ENCODE peak calls at places on chromosome 11, in four cellular contexts. M is neural progenitor cell, Q is cardiac muscle cell, P is A549. G is an unnamed sample.

GRCh38 chr11:115222218-115222862 is 281.9 kb downstream of the CADM1 start:
- DNase-seq in M (peak; percentile 34), Q (no peak), P (peak; percentile 54), G (peak; percentile 96)

GRCh38 chr11:61004037-61004641 is 32.7 kb downstream of the CD6 start:
- DNase-seq in M (no peak), Q (no peak), P (no peak), G (no peak)

GRCh38 chr11:36774603-36775002 is 176.6 kb upstream of the RAG2 start:
- DNase-seq in M (no peak), Q (no peak), P (no peak), G (no peak)

GRCh38 chr11:16252373-16252772 is 104.0 kb downstream of the SOX6 start:
- DNase-seq in M (peak; percentile 29), Q (peak; percentile 3), P (peak; percentile 3), G (no peak)

GRCh38 chr11:9765320-9766101 is 101.6 kb downstream of the SWAP70 start:
- DNase-seq in M (peak; percentile 25), Q (peak; percentile 79), P (no peak), G (peak; percentile 23)

GRCh38 chr11:117818036-117818858 is 6.3 kb downstream of the FXYD2 start:
- DNase-seq in M (no peak), Q (no peak), P (no peak), G (peak; percentile 86)

GRCh38 chr11:83159901-83160865 is 3.3 kb downstream of the PCF11 start:
- DNase-seq in M (no peak), Q (no peak), P (no peak), G (peak; percentile 38)

GRCh38 chr11:47592970-47593369 is 1.2 kb downstream of the C1QTNF4 start:
- DNase-seq in M (no peak), Q (no peak), P (no peak), G (no peak)

GRCh38 chr11:47057374-47057773 is 119.3 kb downstream of the ARFGAP2 start:
- DNase-seq in M (peak; percentile 13), Q (no peak), P (no peak), G (no peak)

GRCh38 chr11:78030429-78031325 is 7.6 kb upstream of the KCTD14 start:
- DNase-seq in M (peak; percentile 63), Q (peak; percentile 49), P (no peak), G (no peak)

GRCh38 chr11:35526370-35526792 is 965 bp upstream of the PAMR1 start:
- DNase-seq in M (peak; percentile 39), Q (no peak), P (no peak), G (no peak)

GRCh38 chr11:111840143-111840542 is 31.2 kb downstream of the ALG9 start:
- DNase-seq in M (peak; percentile 75), Q (no peak), P (no peak), G (no peak)

GRCh38 chr11:118078972-118079411 is 2.1 kb downstream of the TMPRSS4 start:
- DNase-seq in M (no peak), Q (no peak), P (no peak), G (no peak)

GRCh38 chr11:11065396-11065795 is 207.5 kb upstream of the ZBED5 start:
- DNase-seq in M (no peak), Q (no peak), P (no peak), G (no peak)

GRCh38 chr11:74683941-74684481 is 47.2 kb downstream of the CHRDL2 start:
- DNase-seq in M (no peak), Q (no peak), P (no peak), G (no peak)

GRCh38 chr11:26227311-26227710 is 104.6 kb upstream of the ANO3 start:
- DNase-seq in M (peak; percentile 10), Q (peak; percentile 2), P (peak; percentile 2), G (peak; percentile 65)

GRCh38 chr11:106821291-106821690 is 197.0 kb downstream of the GUCY1A2 start:
- DNase-seq in M (peak; percentile 58), Q (no peak), P (no peak), G (no peak)

GRCh38 chr11:116640641-116641402 is 132.0 kb downstream of the BUD13 start:
- DNase-seq in M (no peak), Q (no peak), P (no peak), G (no peak)

GRCh38 chr11:48384670-48385069 is 18.4 kb upstream of the OR4C5 start:
- DNase-seq in M (no peak), Q (no peak), P (no peak), G (peak; percentile 3)

GRCh38 chr11:9831122-9831521 is 167.2 kb downstream of the SWAP70 start:
- DNase-seq in M (no peak), Q (no peak), P (no peak), G (no peak)

GRCh38 chr11:122186439-122187080 is 70.5 kb upstream of the BLID start:
- DNase-seq in M (no peak), Q (no peak), P (no peak), G (no peak)

GRCh38 chr11:127521413-127521812 is 520.8 kb upstream of the KIRREL3 start:
- DNase-seq in M (no peak), Q (no peak), P (no peak), G (no peak)

GRCh38 chr11:15038963-15039362 is 34.4 kb upstream of the CALCB start:
- DNase-seq in M (peak; percentile 23), Q (peak; percentile 5), P (no peak), G (no peak)

GRCh38 chr11:2653930-2654739 is 45.7 kb downstream of the KCNQ1OT1 start:
- DNase-seq in M (no peak), Q (no peak), P (no peak), G (no peak)

GRCh38 chr11:65427691-65428577 is 5.3 kb downstream of the NEAT1 start:
- DNase-seq in M (no peak), Q (no peak), P (no peak), G (peak; percentile 74)

GRCh38 chr11:67031791-67032561 is 9.0 kb downstream of the SYT12 start:
- DNase-seq in M (no peak), Q (no peak), P (no peak), G (no peak)

GRCh38 chr11:121936781-121937447 is 179.1 kb downstream of the BLID start:
- DNase-seq in M (no peak), Q (no peak), P (no peak), G (no peak)

GRCh38 chr11:36009469-36009868 is 65.6 kb downstream of the LDLRAD3 start:
- DNase-seq in M (no peak), Q (no peak), P (peak; percentile 14), G (no peak)

GRCh38 chr11:35786188-35786587 is 123.6 kb downstream of the TRIM44 start:
- DNase-seq in M (no peak), Q (no peak), P (no peak), G (no peak)

GRCh38 chr11:12269104-12269441 is 108.3 kb upstream of the PARVA start:
- DNase-seq in M (no peak), Q (no peak), P (no peak), G (no peak)

DNA sequence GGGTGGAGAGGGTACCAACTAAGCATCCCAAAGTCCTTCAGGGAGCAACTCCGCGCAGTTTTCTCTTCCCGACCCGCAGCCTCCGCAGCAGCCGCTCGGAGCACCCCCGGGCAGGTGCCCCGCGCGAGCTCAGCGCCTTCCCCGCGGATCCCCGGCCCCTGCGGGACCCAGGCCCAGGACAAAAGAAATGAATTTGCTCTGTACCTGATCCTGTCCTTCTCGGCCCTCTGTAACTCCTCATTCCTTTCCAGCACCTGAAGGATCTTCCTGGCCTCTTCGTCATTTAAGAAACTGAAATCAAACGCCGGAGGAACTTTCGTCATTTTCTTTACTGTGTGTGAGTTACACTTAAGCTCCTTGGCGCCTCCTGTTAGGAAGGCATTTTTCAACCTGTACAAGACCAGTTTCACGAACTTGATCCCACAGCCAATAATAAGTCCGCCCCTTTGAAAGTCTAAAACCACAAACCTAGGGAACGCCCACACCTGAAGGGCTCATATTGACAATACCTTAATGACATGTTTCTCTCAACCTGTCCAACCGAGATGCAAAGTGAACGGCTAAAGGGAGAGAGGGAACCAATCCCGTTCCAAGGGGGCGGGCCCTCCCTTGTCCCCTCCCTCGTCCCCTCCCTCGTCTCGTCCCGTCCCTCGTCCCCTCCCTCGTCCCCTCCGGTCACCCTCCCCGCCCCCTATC is at the start of gene EXPH5:
- DNase-seq in M (peak; percentile 94), Q (peak; percentile 96), P (peak; percentile 71), G (peak; percentile 91)
- TF ChIP-seq CTCF in M (no peak), Q (no peak), P (no peak), G (no peak)

GRCh38 chr11:57483570-57483934 is 23.2 kb downstream of the RTN4RL2 start:
- DNase-seq in M (no peak), Q (no peak), P (no peak), G (no peak)
- H3K4me3 ChIP-seq in M (peak overlapping the region; percentile 67), Q (no peak overlapping the region), P (peak overlapping the region; percentile 48), G (no peak overlapping the region)

GRCh38 chr11:120096326-120096725 is 41.6 kb downstream of the TRIM29 start:
- DNase-seq in M (no peak), Q (peak; percentile 8), P (no peak), G (no peak)
- TF ChIP-seq CTCF in M (no peak), Q (no peak), P (no peak), G (no peak)

GRCh38 chr11:76823481-76824028 is 37.2 kb upstream of the ACER3 start:
- DNase-seq in M (no peak), Q (no peak), P (peak; percentile 91), G (no peak)
- H3K4me3 ChIP-seq in M (no peak overlapping the region), Q (no peak overlapping the region), P (peak overlapping the region; percentile 37), G (no peak overlapping the region)

GRCh38 chr11:45653277-45653676 is 12.1 kb downstream of the CHST1 start:
- DNase-seq in M (peak; percentile 0), Q (no peak), P (no peak), G (no peak)

GRCh38 chr11:45652781-45653180 is 12.6 kb downstream of the CHST1 start:
- DNase-seq in M (peak; percentile 2), Q (no peak), P (no peak), G (no peak)

GRCh38 chr11:45655347-45655756 is 10.1 kb downstream of the CHST1 start:
- DNase-seq in M (peak; percentile 91), Q (peak; percentile 87), P (peak; percentile 88), G (peak; percentile 51)

GRCh38 chr11:45654741-45655283 is 10.6 kb downstream of the CHST1 start:
- DNase-seq in M (no peak), Q (no peak), P (no peak), G (no peak)

GRCh38 chr11:45654242-45654641 is 11.2 kb downstream of the CHST1 start:
- DNase-seq in M (no peak), Q (no peak), P (no peak), G (no peak)
- TF ChIP-seq CTCF in M (no peak), Q (no peak), P (no peak), G (no peak)

GRCh38 chr11:32173977-32174376 is 83.1 kb downstream of the RCN1 start:
- DNase-seq in M (no peak), Q (no peak), P (no peak), G (no peak)

GRCh38 chr11:32168924-32169323 is 78.0 kb downstream of the RCN1 start:
- DNase-seq in M (no peak), Q (no peak), P (no peak), G (no peak)

GRCh38 chr11:32172771-32173170 is 81.9 kb downstream of the RCN1 start:
- DNase-seq in M (peak; percentile 59), Q (peak; percentile 28), P (no peak), G (no peak)

GRCh38 chr11:32176223-32176811 is 85.4 kb downstream of the RCN1 start:
- DNase-seq in M (peak; percentile 86), Q (peak; percentile 83), P (peak; percentile 65), G (peak; percentile 90)

DNA sequence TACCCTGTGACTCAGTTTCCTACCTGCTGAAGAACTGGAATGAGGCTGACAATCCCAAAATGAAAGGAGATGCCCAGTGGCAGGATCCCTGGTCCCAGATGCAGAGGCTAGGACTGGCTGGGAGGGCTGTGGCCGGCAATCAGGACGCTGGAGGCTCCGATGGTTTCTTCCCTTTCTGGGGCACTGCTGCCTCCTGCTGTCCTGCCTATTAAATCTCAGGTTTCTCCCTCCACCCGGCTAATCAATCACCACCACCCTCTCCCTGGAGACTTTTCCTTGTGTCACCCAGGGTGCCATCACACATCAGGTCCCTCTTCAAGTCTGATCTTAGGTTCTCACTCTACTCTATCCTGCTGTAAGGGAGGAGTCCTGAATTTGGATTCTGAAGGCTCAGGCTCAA is 82.6 kb downstream of the RCN1 start:
- DNase-seq in M (peak; percentile 86), Q (peak; percentile 74), P (peak; percentile 29), G (peak; percentile 71)
- H3K4me3 ChIP-seq in M (no peak overlapping the region), Q (no peak overlapping the region), P (no peak overlapping the region), G (no peak overlapping the region)

G was measured in GM12865.